ENCODE peak calls at places on chromosomes 2 and 18, in nine cellular contexts. Y is HepG2, Z is tibial nerve, K is lower lobe of right lung, D is stomach, N is Panc1, P is body of pancreas, I is AG04450, J is neural progenitor cell. C is an unnamed sample.

GRCh38 chr2:10188211-10188610 is 65.7 kb downstream of the RRM2 start:
- DNase-seq in Y (peak; percentile 78), Z (no peak), K (no peak), D (peak; percentile 51), N (no peak), P (peak; percentile 28), I (no peak), J (peak; percentile 33), C (no peak)

GRCh38 chr18:76259726-76260125 is 235.3 kb downstream of the ZNF516 start:
- DNase-seq in Y (no peak), Z (no peak), K (no peak), D (no peak), N (no peak), P (no peak), I (no peak), J (no peak), C (no peak)

GRCh38 chr2:238879621-238880377 is 31.9 kb downstream of the TWIST2 start:
- DNase-seq in Y (no peak), Z (no peak), K (no peak), D (no peak), N (no peak), P (no peak), I (no peak), J (no peak), C (no peak)

GRCh38 chr2:108288534-108289106 is at the start of gene SULT1C2:
- DNase-seq in Y (peak; percentile 83), Z (no peak), K (no peak), D (peak; percentile 35), N (no peak), P (peak; percentile 20), I (no peak), J (peak; percentile 71), C (no peak)

GRCh38 chr2:134231965-134232340 is 21.9 kb upstream of the MGAT5 start:
- DNase-seq in Y (no peak), Z (no peak), K (no peak), D (no peak), N (no peak), P (no peak), I (no peak), J (no peak), C (no peak)

GRCh38 chr2:85792783-85793441 is 39.1 kb downstream of the ATOH8 start:
- DNase-seq in Y (no peak), Z (no peak), K (no peak), D (no peak), N (no peak), P (peak; percentile 38), I (peak; percentile 43), J (no peak), C (no peak)

GRCh38 chr2:66845307-66845706 is 410.4 kb downstream of the MEIS1 start:
- DNase-seq in Y (no peak), Z (no peak), K (no peak), D (no peak), N (no peak), P (no peak), I (no peak), J (no peak), C (no peak)

GRCh38 chr2:8438996-8439395 is 242.9 kb upstream of the ID2 start:
- DNase-seq in Y (no peak), Z (no peak), K (no peak), D (peak; percentile 48), N (no peak), P (no peak), I (no peak), J (no peak), C (no peak)

GRCh38 chr2:219452361-219453317 is 18.0 kb downstream of the SPEG start:
- DNase-seq in Y (no peak), Z (no peak), K (no peak), D (no peak), N (no peak), P (peak; percentile 28), I (peak; percentile 85), J (no peak), C (peak; percentile 91)

GRCh38 chr2:105691942-105692341 is 52.8 kb upstream of the NCK2 start:
- DNase-seq in Y (no peak), Z (no peak), K (no peak), D (no peak), N (no peak), P (no peak), I (no peak), J (no peak), C (no peak)

GRCh38 chr2:233976690-233977294 is 59.6 kb downstream of the TRPM8 start:
- DNase-seq in Y (peak; percentile 60), Z (no peak), K (no peak), D (no peak), N (peak; percentile 93), P (no peak), I (peak; percentile 45), J (peak; percentile 68), C (no peak)

GRCh38 chr2:162711832-162712540 is 126.6 kb downstream of the KCNH7 start:
- DNase-seq in Y (peak; percentile 9), Z (no peak), K (no peak), D (no peak), N (no peak), P (peak; percentile 20), I (no peak), J (peak; percentile 5), C (no peak)

GRCh38 chr2:241148239-241148638 is 1.0 kb downstream of the PASK start:
- DNase-seq in Y (no peak), Z (no peak), K (no peak), D (no peak), N (no peak), P (no peak), I (no peak), J (no peak), C (no peak)

GRCh38 chr2:233369462-233369861 is 15.2 kb downstream of the DGKD start:
- DNase-seq in Y (no peak), Z (no peak), K (no peak), D (no peak), N (no peak), P (no peak), I (no peak), J (no peak), C (no peak)

GRCh38 chr2:150752229-150752628 is 264.8 kb upstream of the RND3 start:
- DNase-seq in Y (no peak), Z (no peak), K (no peak), D (no peak), N (no peak), P (no peak), I (no peak), J (no peak), C (no peak)

GRCh38 chr2:150750726-150751125 is 263.3 kb upstream of the RND3 start:
- DNase-seq in Y (no peak), Z (no peak), K (no peak), D (no peak), N (no peak), P (no peak), I (no peak), J (no peak), C (no peak)
- H3K27ac ChIP-seq in Y (no peak overlapping the region), Z (no peak overlapping the region), K (no peak overlapping the region), D (no peak overlapping the region), N (no peak overlapping the region), P (no peak overlapping the region), I (no peak overlapping the region), J (no peak overlapping the region), C (no peak overlapping the region)

DNA sequence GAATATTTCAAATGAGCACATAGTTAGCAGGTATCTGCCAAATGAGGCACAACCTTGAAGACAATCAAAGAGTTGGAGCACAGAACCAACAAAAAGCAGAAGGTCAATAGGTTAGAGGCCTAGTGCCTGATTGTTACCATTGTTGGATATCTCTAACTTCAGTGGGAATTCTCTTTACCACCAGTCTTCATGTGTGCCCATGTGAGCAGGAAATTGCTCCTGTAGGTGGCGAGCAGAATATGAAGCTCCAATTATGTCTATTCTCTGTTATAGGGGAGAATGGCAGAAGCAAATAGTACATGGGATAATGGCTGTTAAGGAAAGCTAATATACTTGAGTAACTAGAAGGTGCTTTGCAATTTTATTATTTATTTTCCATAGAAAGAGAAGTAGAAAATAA is 14.9 kb upstream of the ZNF385B start:
- DNase-seq in Y (peak; percentile 12), Z (no peak), K (no peak), D (no peak), N (no peak), P (no peak), I (no peak), J (no peak), C (no peak)
- TF ChIP-seq CTCF in Y (no peak), Z (no peak), K (no peak), D (no peak), N (no peak), P (no peak), I (no peak), J (peak; percentile 19), C (no peak)

GRCh38 chr2:57934659-57935058 is 111.9 kb upstream of the VRK2 start:
- DNase-seq in Y (no peak), Z (no peak), K (no peak), D (no peak), N (no peak), P (no peak), I (no peak), J (no peak), C (no peak)

GRCh38 chr2:57937456-57937855 is 109.2 kb upstream of the VRK2 start:
- DNase-seq in Y (no peak), Z (no peak), K (no peak), D (no peak), N (no peak), P (no peak), I (no peak), J (no peak), C (no peak)

GRCh38 chr2:57941826-57942225 is 104.8 kb upstream of the VRK2 start:
- DNase-seq in Y (no peak), Z (no peak), K (no peak), D (no peak), N (no peak), P (no peak), I (no peak), J (no peak), C (no peak)

GRCh38 chr2:57936216-57936615 is 110.4 kb upstream of the VRK2 start:
- DNase-seq in Y (no peak), Z (no peak), K (no peak), D (no peak), N (no peak), P (no peak), I (no peak), J (no peak), C (no peak)
- H3K9me3 ChIP-seq in Y (peaks cover 22% of the 10 kb centered on the region), Z (no peaks in the 10 kb centered on the region), K (peaks cover 16% of the 10 kb centered on the region), D (no peaks in the 10 kb centered on the region), N (peaks cover 15% of the 10 kb centered on the region), P (no peaks in the 10 kb centered on the region), I (no peaks in the 10 kb centered on the region), J (no peaks in the 10 kb centered on the region), C (peaks cover 15% of the 10 kb centered on the region)

GRCh38 chr2:205758051-205758450 is 75.8 kb downstream of the NRP2 start:
- DNase-seq in Y (no peak), Z (no peak), K (no peak), D (no peak), N (no peak), P (no peak), I (peak; percentile 84), J (no peak), C (no peak)

GRCh38 chr2:205757271-205757670 is 75.0 kb downstream of the NRP2 start:
- DNase-seq in Y (no peak), Z (no peak), K (no peak), D (no peak), N (no peak), P (no peak), I (no peak), J (no peak), C (no peak)

GRCh38 chr2:205759286-205759685 is 77.0 kb downstream of the NRP2 start:
- DNase-seq in Y (no peak), Z (no peak), K (no peak), D (no peak), N (no peak), P (no peak), I (no peak), J (no peak), C (no peak)

GRCh38 chr2:205759732-205760516 is 77.6 kb downstream of the NRP2 start:
- DNase-seq in Y (no peak), Z (no peak), K (no peak), D (no peak), N (no peak), P (no peak), I (no peak), J (no peak), C (no peak)

GRCh38 chr2:205758498-205758897 is 76.2 kb downstream of the NRP2 start:
- DNase-seq in Y (no peak), Z (no peak), K (no peak), D (no peak), N (no peak), P (no peak), I (no peak), J (no peak), C (no peak)
- H3K27ac ChIP-seq in Y (no peak overlapping the region), Z (peak overlapping the region; percentile 89), K (no peak overlapping the region), D (peak overlapping the region; percentile 73), N (no peak overlapping the region), P (no peak overlapping the region), I (peak overlapping the region; percentile 50), J (no peak overlapping the region), C (peak overlapping the region; percentile 80)

C was measured in thoracic aorta.